ENCODE peak calls at places on chromosomes 1 and 21, in six cellular contexts. D is cardiac fibroblast, R is gastrocnemius medialis, J is mesendoderm, H is GM06990, A is neuronal stem cell. O is an unnamed sample.

GRCh38 chr1:203114202-203114601 is 13.3 kb upstream of the ADORA1 start:
- DNase-seq in H (no peak), R (no peak), A (no peak), J (no peak), D (no peak), O (no peak)

GRCh38 chr1:173190101-173190895 is 16.8 kb downstream of the TNFSF4 start:
- DNase-seq in R (peak), A (no peak), J (no peak), D (peak), H (no peak), O (no peak)

GRCh38 chr1:79010589-79010988 is 4.1 kb upstream of the ADGRL4 start:
- DNase-seq in H (no peak), R (no peak), D (no peak), A (no peak), J (no peak), O (no peak)

GRCh38 chr1:55427576-55427975 is 212.4 kb upstream of the USP24 start:
- DNase-seq in D (no peak), J (no peak), H (no peak), A (no peak), R (no peak), O (no peak)

GRCh38 chr1:52520149-52520548 is 32.7 kb downstream of the TUT4 start:
- DNase-seq in A (no peak), H (peak), D (peak), R (no peak), J (no peak), O (no peak)

GRCh38 chr1:19689131-19689757 is 24.6 kb downstream of the HTR6 start:
- DNase-seq in R (no peak), A (no peak), H (no peak), J (no peak), D (no peak), O (no peak)

GRCh38 chr1:15953791-15954201 is 22.1 kb downstream of the ZBTB17 start:
- DNase-seq in R (no peak), A (no peak), J (no peak), D (no peak), H (no peak), O (no peak)

GRCh38 chr1:244735854-244736561 is 83.1 kb downstream of the DESI2 start:
- DNase-seq in D (peak), H (no peak), A (no peak), R (no peak), J (no peak), O (no peak)

GRCh38 chr1:7928247-7928646 is 12.4 kb downstream of the TNFRSF9 start:
- DNase-seq in H (no peak), A (no peak), J (no peak), D (no peak), R (no peak), O (no peak)

GRCh38 chr1:117739516-117739915 is 133.7 kb downstream of the TENT5C start:
- DNase-seq in H (no peak), J (no peak), A (no peak), R (no peak), D (no peak), O (no peak)

GRCh38 chr1:79811173-79811572 is 804.6 kb upstream of the ADGRL4 start:
- DNase-seq in D (peak), J (no peak), A (no peak), R (no peak), H (no peak), O (no peak)

GRCh38 chr1:248152056-248152827 is 7.3 kb downstream of the OR2M5 start:
- DNase-seq in J (no peak), R (no peak), A (no peak), D (no peak), H (no peak), O (no peak)

GRCh38 chr1:54401799-54402198 is 4.4 kb downstream of the SSBP3 start:
- DNase-seq in D (no peak), J (no peak), A (no peak), R (no peak), H (no peak), O (no peak)

GRCh38 chr21:31410763-31411278 is 66.8 kb upstream of the TIAM1 start:
- DNase-seq in R (no peak), D (no peak), H (no peak), A (no peak), J (no peak), O (no peak)

GRCh38 chr1:207309775-207310273 is 11.7 kb upstream of the CD55 start:
- DNase-seq in D (peak), R (peak), A (no peak), J (peak), H (no peak), O (peak)

DNA sequence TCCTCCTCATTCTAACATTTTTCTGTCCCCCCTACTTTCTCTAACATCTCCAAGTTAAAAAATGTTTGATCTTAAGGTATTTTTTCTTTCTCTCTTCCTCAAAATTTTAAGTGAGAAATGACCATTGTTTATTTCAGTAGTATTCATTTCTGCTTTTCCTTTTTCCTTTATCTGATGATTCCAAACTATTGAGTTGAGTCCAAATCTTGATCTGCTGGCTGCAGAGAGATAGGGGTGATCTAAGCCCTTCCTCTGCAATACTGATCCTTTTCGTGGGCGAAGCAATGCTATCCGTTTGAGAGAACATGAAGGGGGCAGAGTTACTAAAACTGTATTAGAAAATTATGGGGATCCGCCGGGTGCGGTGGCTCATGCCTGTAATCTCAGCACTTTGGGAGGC is 516 bp upstream of the NMNAT2 start:
- DNase-seq in A (no peak), J (no peak), D (no peak), H (no peak), R (no peak), O (no peak)
- H3K4me3 ChIP-seq in A (no peak), J (no peak), D (no peak), H (no peak), R (no peak), O (no peak)

GRCh38 chr1:221993444-221993948 is 251.6 kb upstream of the DUSP10 start:
- DNase-seq in H (no peak), R (no peak), J (peak), A (no peak), D (no peak), O (no peak)

GRCh38 chr1:221994939-221995338 is 253.1 kb upstream of the DUSP10 start:
- DNase-seq in D (peak), R (no peak), J (no peak), H (no peak), A (no peak), O (peak)

GRCh38 chr1:221991221-221991620 is 249.3 kb upstream of the DUSP10 start:
- DNase-seq in R (no peak), D (peak), J (no peak), A (no peak), H (no peak), O (peak)

GRCh38 chr1:221994274-221994698 is 252.4 kb upstream of the DUSP10 start:
- DNase-seq in R (no peak), D (peak), H (peak), A (no peak), J (no peak), O (peak)

GRCh38 chr1:221992427-221992826 is 250.5 kb upstream of the DUSP10 start:
- DNase-seq in R (no peak), D (no peak), A (no peak), J (no peak), H (no peak), O (no peak)
- H3K4me3 ChIP-seq in R (no peak), D (no peak), A (no peak), J (no peak), H (no peak), O (no peak)

GRCh38 chr1:89407355-89407754 is 43.5 kb downstream of the GBP6 start:
- DNase-seq in J (no peak), A (no peak), D (peak), H (no peak), R (no peak), O (no peak)
- H3K4me3 ChIP-seq in J (no peak), A (no peak), D (no peak), H (no peak), R (peak), O (peak)

GRCh38 chr1:205287723-205288122 is 33.8 kb downstream of the NUAK2 start:
- DNase-seq in H (no peak), J (no peak), R (no peak), D (no peak), A (no peak), O (no peak)
- H3K4me3 ChIP-seq in H (no peak), J (no peak), R (no peak), D (no peak), A (no peak), O (no peak)

GRCh38 chr1:237032029-237032428 is 10.0 kb upstream of the RYR2 start:
- DNase-seq in R (no peak), D (no peak), H (no peak), A (no peak), J (peak), O (no peak)
- H3K4me3 ChIP-seq in R (no peak), D (no peak), H (no peak), A (no peak), J (no peak), O (no peak)

DNA sequence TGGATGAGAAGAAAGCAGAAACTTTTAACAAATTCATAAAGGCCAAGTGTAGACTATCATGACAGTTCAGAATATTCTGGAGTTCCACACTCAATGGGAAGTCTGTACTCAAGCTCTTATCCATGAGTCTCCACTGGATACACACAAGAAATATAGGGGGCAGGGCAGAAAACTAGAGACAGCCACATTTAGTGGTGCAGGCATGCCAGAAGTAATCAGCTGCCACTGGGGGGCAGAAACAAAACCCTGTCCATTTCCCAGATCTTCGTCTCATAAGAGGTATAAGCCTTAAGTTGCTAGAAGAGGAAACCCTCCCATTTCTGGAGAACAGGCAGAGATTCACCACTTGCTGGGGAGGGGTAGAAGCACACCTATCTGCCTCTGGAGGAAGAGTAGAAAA is 166.8 kb upstream of the GALNT2 start:
- DNase-seq in A (no peak), D (no peak), J (no peak), R (no peak), H (no peak), O (no peak)
- H3K4me3 ChIP-seq in A (no peak), D (no peak), J (no peak), R (no peak), H (no peak), O (no peak)

GRCh38 chr1:161175771-161176453 is 1.4 kb downstream of the B4GALT3 start:
- DNase-seq in H (no peak), R (no peak), A (no peak), J (no peak), D (no peak), O (no peak)
- H3K4me3 ChIP-seq in H (peak), R (peak), A (peak), J (no peak), D (peak), O (peak)